ENCODE peak calls at places on chromosome 16, in seven cellular contexts. P, Q, A, F, L, S and V are unnamed samples.

GRCh38 chr16:69179255-69180010 is 7.5 kb upstream of the SNTB2 start:
- DNase-seq in F (peak; percentile 90), P (peak; percentile 94), S (peak; percentile 57), L (peak; percentile 84), A (peak; percentile 81), Q (peak; percentile 89), V (peak; percentile 91)

GRCh38 chr16:48609453-48610023 is 442 bp downstream of the N4BP1 start:
- DNase-seq in F (peak; percentile 90), Q (no peak), S (peak; percentile 73), P (peak; percentile 77), L (peak; percentile 78), A (no peak), V (peak; percentile 61)

GRCh38 chr16:82995927-82996441 is 369.2 kb downstream of the CDH13 start:
- DNase-seq in S (peak; percentile 21), F (no peak), P (no peak), A (no peak), L (no peak), Q (peak; percentile 96), V (no peak)

GRCh38 chr16:4847774-4848587 is 700 bp downstream of the UBN1 start:
- DNase-seq in F (peak; percentile 93), Q (peak; percentile 82), S (peak; percentile 81), L (peak; percentile 77), A (peak; percentile 63), P (peak; percentile 87), V (peak; percentile 80)

GRCh38 chr16:84194470-84195200 is 3.7 kb downstream of the ADAD2 start:
- DNase-seq in P (no peak), F (no peak), Q (no peak), S (no peak), A (no peak), L (no peak), V (no peak)

GRCh38 chr16:11679941-11680911 is 12.0 kb downstream of the SNN start:
- DNase-seq in F (peak; percentile 18), L (peak; percentile 43), S (no peak), A (no peak), P (no peak), Q (no peak), V (no peak)

GRCh38 chr16:79047337-79047736 is 553.2 kb downstream of the MAF start:
- DNase-seq in P (no peak), S (peak; percentile 47), Q (no peak), A (no peak), F (no peak), L (no peak), V (no peak)

GRCh38 chr16:10780628-10781027 is 37.0 kb downstream of the NUBP1 start:
- DNase-seq in A (no peak), F (no peak), S (no peak), P (no peak), L (no peak), Q (no peak), V (no peak)

GRCh38 chr16:82657239-82657638 is 30.5 kb downstream of the CDH13 start:
- DNase-seq in L (no peak), P (no peak), Q (no peak), S (no peak), A (no peak), F (no peak), V (no peak)

GRCh38 chr16:28101533-28101890 is 38.0 kb upstream of the GSG1L start:
- DNase-seq in F (peak; percentile 37), A (no peak), S (no peak), P (no peak), Q (no peak), L (no peak), V (no peak)

GRCh38 chr16:15952265-15952711 is 2.9 kb downstream of the ABCC1 start:
- DNase-seq in F (no peak), S (no peak), A (no peak), L (no peak), P (no peak), Q (peak; percentile 62), V (no peak)

GRCh38 chr16:31436221-31437045 is 6.2 kb downstream of the ZNF843 start:
- DNase-seq in P (no peak), A (no peak), F (no peak), Q (no peak), L (no peak), S (no peak), V (no peak)

GRCh38 chr16:2663553-2664521 is 18.5 kb upstream of the KCTD5 start:
- DNase-seq in L (no peak), A (no peak), S (no peak), F (peak; percentile 61), Q (no peak), P (peak; percentile 54), V (no peak)

DNA sequence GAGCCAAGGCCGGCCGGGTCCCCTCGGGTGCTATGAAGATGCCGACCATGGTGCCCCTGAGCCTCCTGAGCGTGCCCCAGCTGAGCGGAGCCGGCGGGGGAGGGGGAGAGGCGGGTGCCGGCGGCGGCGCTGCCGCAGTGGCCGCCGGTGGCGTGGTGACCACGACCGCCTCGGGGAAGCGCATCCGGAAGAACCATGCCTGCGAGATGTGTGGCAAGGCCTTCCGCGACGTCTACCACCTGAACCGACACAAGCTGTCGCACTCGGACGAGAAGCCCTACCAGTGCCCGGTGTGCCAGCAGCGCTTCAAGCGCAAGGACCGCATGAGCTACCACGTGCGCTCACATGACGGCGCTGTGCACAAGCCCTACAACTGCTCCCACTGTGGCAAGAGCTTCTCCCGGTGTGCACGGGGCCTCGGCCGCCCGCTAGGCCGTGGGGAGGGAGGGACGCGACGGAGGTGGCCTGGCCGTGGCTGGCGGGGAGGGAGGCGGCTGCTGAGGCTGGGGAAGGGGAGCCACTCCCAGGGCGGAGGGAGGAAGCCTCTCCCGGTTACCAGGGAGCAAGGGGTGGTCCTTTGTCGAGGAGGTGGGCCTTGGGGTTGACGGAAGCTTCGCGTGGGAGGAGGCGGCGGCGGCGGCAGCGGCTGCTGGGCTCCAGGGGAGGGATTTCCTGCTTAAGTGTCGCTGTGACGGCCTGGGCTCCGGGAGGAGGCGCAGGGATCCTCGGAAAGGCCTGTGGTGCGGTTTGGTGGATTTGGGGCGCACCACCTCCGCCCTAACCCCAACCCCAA is 1.3 kb downstream of the MAZ start:
- DNase-seq in L (peak; percentile 94), S (peak; percentile 98), Q (peak; percentile 92), A (peak; percentile 87), P (peak; percentile 85), F (peak; percentile 98), V (peak; percentile 93)
- TF ChIP-seq POLR2A in L (peak; percentile 14), S (peak; percentile 51), Q (peak; percentile 87), A (no peak), P (peak; percentile 31), F (no peak), V (peak; percentile 80)

GRCh38 chr16:18969855-18970240 is 13.9 kb upstream of the TMC7 start:
- DNase-seq in Q (no peak), F (no peak), S (no peak), L (no peak), P (no peak), A (no peak), V (no peak)

GRCh38 chr16:18965555-18965954 is 18.2 kb upstream of the TMC7 start:
- DNase-seq in A (no peak), F (no peak), L (no peak), P (no peak), Q (no peak), S (no peak), V (no peak)

GRCh38 chr16:18975109-18975508 is 8.6 kb upstream of the TMC7 start:
- DNase-seq in S (no peak), A (no peak), F (no peak), L (no peak), Q (no peak), P (no peak), V (no peak)

GRCh38 chr16:18966791-18967190 is 16.9 kb upstream of the TMC7 start:
- DNase-seq in Q (no peak), F (no peak), A (no peak), P (no peak), L (no peak), S (no peak), V (no peak)

DNA sequence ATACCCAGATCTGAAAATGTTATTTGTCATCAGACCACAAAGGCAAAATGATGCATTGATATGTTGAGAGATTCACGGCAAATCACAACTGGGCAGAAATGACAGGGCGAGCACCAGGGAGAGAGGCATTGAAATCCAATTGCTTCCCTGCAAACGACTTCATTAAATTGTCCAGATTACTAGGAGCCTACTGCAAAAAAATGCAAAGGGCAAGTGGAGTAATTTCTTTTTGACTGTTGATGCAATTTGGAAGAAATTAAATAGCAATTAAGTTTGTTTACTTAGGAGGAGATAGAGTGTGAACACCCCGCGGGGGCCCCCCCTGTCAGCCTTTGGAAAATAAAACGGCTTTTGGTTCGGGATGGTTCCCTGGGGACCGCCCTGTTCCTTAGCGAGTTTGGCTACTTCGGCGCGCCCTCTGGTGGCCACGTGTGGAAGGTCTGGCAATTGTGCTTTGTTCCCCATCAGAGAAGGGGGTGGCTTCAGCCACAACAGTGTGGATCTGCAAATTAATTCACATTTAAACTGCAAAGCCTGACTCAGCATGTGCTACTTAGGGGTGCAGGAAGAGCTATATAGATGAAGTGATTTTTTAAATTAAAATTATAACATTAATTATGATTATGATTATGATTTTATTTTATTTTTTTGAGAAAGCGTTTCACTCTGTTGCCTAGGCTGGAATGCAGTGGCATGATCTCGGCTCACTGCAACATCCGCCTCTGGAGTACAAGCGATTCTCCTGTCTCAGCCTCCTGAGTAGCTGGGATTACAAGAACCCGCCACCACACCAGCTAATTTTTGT is 14.5 kb upstream of the TMC7 start:
- DNase-seq in F (peak; percentile 97), A (peak; percentile 83), L (peak; percentile 90), S (peak; percentile 77), P (peak; percentile 85), Q (peak; percentile 73), V (peak; percentile 89)
- H3K4me3 ChIP-seq in F (no peak overlapping the region), A (no peak overlapping the region), L (peak overlapping the region; percentile 32), S (peak overlapping the region; percentile 35), P (no peak overlapping the region), Q (no peak overlapping the region), V (no peak overlapping the region)

GRCh38 chr16:85515830-85516397 is 97.2 kb upstream of the GSE1 start:
- DNase-seq in A (no peak), Q (no peak), P (peak; percentile 92), F (no peak), L (no peak), S (no peak), V (peak; percentile 86)

GRCh38 chr16:85514295-85514600 is 98.9 kb upstream of the GSE1 start:
- DNase-seq in Q (no peak), A (no peak), P (peak; percentile 95), S (no peak), L (peak; percentile 83), F (peak; percentile 93), V (peak; percentile 88)

GRCh38 chr16:85514601-85515318 is 98.4 kb upstream of the GSE1 start:
- DNase-seq in Q (no peak), A (peak; percentile 68), S (no peak), P (peak; percentile 83), L (no peak), F (peak; percentile 93), V (peak; percentile 82)

GRCh38 chr16:85513649-85514048 is 99.5 kb upstream of the GSE1 start:
- DNase-seq in S (no peak), F (no peak), Q (no peak), L (no peak), A (no peak), P (no peak), V (no peak)

GRCh38 chr16:85515319-85515745 is 97.8 kb upstream of the GSE1 start:
- DNase-seq in Q (no peak), S (no peak), A (no peak), L (no peak), F (no peak), P (no peak), V (no peak)
- TF ChIP-seq POLR2A in Q (no peak), S (no peak), A (no peak), L (no peak), F (no peak), P (peak; percentile 44), V (no peak)

DNA sequence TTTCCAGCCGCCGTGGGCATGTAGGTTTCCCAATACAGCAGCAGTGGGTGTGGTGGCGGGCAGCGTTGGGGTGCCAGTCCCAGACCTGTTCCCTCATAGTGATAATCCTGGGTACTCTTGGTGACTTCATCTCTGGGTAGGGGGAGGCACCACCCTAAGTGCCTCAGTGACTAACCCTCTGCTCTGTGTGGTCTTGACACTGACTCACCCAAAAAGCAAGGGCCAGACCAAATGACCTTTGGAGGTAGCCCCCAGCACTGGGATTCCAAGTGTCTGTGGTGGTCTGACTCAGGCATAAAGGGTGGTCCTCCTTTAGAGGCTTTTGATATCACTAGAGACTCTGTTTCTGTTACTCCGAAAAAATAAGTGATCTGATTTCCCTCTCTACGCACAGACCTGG is 908 bp downstream of the CALB2 start:
- DNase-seq in L (no peak), A (no peak), S (no peak), P (no peak), Q (no peak), F (no peak), V (no peak)
- H3K4me3 ChIP-seq in L (no peak overlapping the region), A (no peak overlapping the region), S (no peak overlapping the region), P (no peak overlapping the region), Q (no peak overlapping the region), F (no peak overlapping the region), V (no peak overlapping the region)